ENCODE peak calls at places on chromosomes 11 and 22, in six cellular contexts. U is skeletal muscle cell; X is activated CD4-positive, alpha-beta T cell treated with anti-CD3 and anti-CD28 coated beads, Interleukin-2, amount 50 U/mL, for 24 hours; T is memory B cell; L is IMR-90; K is NCI-H1105 treated with DMSO at 0.1 percent for 48 hours. O is an unnamed sample.
A peak's percentile ranks its signal among the peaks of the same experiment; 100 is the strongest.

GRCh38 chr22:50208939-50209892 is 8.4 kb downstream of the SELENOO start:
- DNase-seq in U (no peak), K (no peak), L (no peak), X (no peak), T (no peak), O (no peak)

GRCh38 chr22:35314161-35314942 is 14.7 kb downstream of the TOM1 start:
- DNase-seq in U (no peak), L (no peak), X (no peak), T (no peak), K (no peak), O (no peak)

GRCh38 chr22:49106136-49106930 is 721.3 kb downstream of the BRD1 start:
- DNase-seq in X (no peak), T (no peak), L (no peak), K (no peak), U (no peak), O (no peak)

GRCh38 chr11:66388746-66389386 is 17.3 kb upstream of the SLC29A2 start:
- DNase-seq in L (peak; percentile 73), U (peak; percentile 26), X (peak; percentile 28), K (peak; percentile 49), T (peak; percentile 58), O (peak; percentile 66)

GRCh38 chr11:69508974-69509373 is 27.5 kb downstream of the LINC01488 start:
- DNase-seq in K (no peak), U (no peak), L (no peak), T (no peak), X (no peak), O (no peak)

GRCh38 chr11:1193326-1194230 is 29.3 kb upstream of the MUC5B start:
- DNase-seq in X (no peak), L (no peak), K (no peak), U (no peak), T (no peak), O (no peak)

GRCh38 chr11:33560729-33561128 is 139.9 kb downstream of the C11orf91 start:
- DNase-seq in U (no peak), K (no peak), X (no peak), L (no peak), T (no peak), O (no peak)

GRCh38 chr11:128421577-128421976 is 165.8 kb downstream of the ETS1 start:
- DNase-seq in X (no peak), K (no peak), T (no peak), U (no peak), L (peak; percentile 92), O (no peak)

GRCh38 chr22:32318361-32318760 is 39.3 kb upstream of the RFPL3 start:
- DNase-seq in K (no peak), T (no peak), L (no peak), U (no peak), X (no peak), O (no peak)

GRCh38 chr11:111574373-111575230 is 27.6 kb upstream of the SIK2 start:
- DNase-seq in U (no peak), K (no peak), X (no peak), L (no peak), T (no peak), O (no peak)

GRCh38 chr11:115548878-115549528 is 44.8 kb upstream of the CADM1 start:
- DNase-seq in K (no peak), T (no peak), U (no peak), L (no peak), X (no peak), O (no peak)

GRCh38 chr22:46053563-46054090 is 76.7 kb upstream of the WNT7B start:
- DNase-seq in X (peak; percentile 48), T (peak; percentile 51), K (peak; percentile 67), L (peak; percentile 38), U (no peak), O (peak; percentile 74)

GRCh38 chr11:1706634-1707400 is 9.8 kb downstream of the KRTAP5-6 start:
- DNase-seq in T (no peak), X (no peak), K (no peak), U (no peak), L (no peak), O (no peak)

GRCh38 chr11:34359548-34359891 is 1.7 kb upstream of the ABTB2 start:
- DNase-seq in K (no peak), T (no peak), X (no peak), U (no peak), L (no peak), O (no peak)

GRCh38 chr11:84384637-84385227 is 1098.6 kb upstream of the CCDC90B start:
- DNase-seq in L (peak; percentile 34), K (peak; percentile 21), X (no peak), T (peak; percentile 23), U (no peak), O (no peak)

GRCh38 chr11:20719821-20720220 is 50.4 kb downstream of the NELL1 start:
- DNase-seq in L (no peak), X (no peak), K (no peak), T (no peak), U (no peak), O (no peak)

GRCh38 chr11:128890543-128891409 is at the start of gene KCNJ5:
- DNase-seq in X (no peak), T (no peak), K (peak; percentile 80), U (no peak), L (no peak), O (peak; percentile 17)

GRCh38 chr11:66906077-66906929 is 49.4 kb downstream of the LRFN4 start:
- DNase-seq in U (no peak), L (peak; percentile 49), T (no peak), K (no peak), X (no peak), O (no peak)

GRCh38 chr11:130775306-130776043 is 140.8 kb downstream of the SNX19 start:
- DNase-seq in T (no peak), K (no peak), X (no peak), L (peak; percentile 70), U (no peak), O (no peak)

GRCh38 chr11:33168605-33169240 is 7.4 kb upstream of the CSTF3 start:
- DNase-seq in U (no peak), K (no peak), L (peak; percentile 77), T (no peak), X (no peak), O (no peak)

GRCh38 chr22:38860291-38861169 is 11.5 kb downstream of the CBX6 start:
- DNase-seq in X (no peak), L (no peak), K (no peak), U (no peak), T (no peak), O (no peak)

GRCh38 chr22:45207533-45207932 is 33.2 kb downstream of the KIAA0930 start:
- DNase-seq in K (no peak), L (no peak), U (no peak), X (no peak), T (no peak), O (no peak)

O was measured in CD4-positive, alpha-beta memory T cell.